ENCODE peak calls at places on chromosomes 16 and 17, in eight cellular contexts. W, X, V, Y, G, I, C and J are unnamed samples.

GRCh38 chr17:65750678-65751077 is 189.2 kb upstream of the AXIN2 start:
- DNase-seq in W (no peak), X (peak; percentile 96), V (no peak), Y (peak; percentile 41), G (peak; percentile 95), I (peak; percentile 51), C (peak; percentile 50), J (peak; percentile 73)

GRCh38 chr17:77453613-77454559 is 313.1 kb downstream of the SEC14L1 start:
- DNase-seq in W (no peak), X (no peak), V (peak; percentile 80), Y (peak; percentile 70), G (no peak), I (no peak), C (no peak), J (no peak)

GRCh38 chr16:72848759-72849664 is 198.9 kb downstream of the ZFHX3 start:
- DNase-seq in W (peak; percentile 19), X (peak; percentile 93), V (peak; percentile 95), Y (no peak), G (peak; percentile 88), I (peak; percentile 43), C (peak; percentile 62), J (peak; percentile 71)

GRCh38 chr17:13597723-13598347 is 3.9 kb downstream of the HS3ST3A1 start:
- DNase-seq in W (peak; percentile 2), X (peak; percentile 65), V (no peak), Y (peak; percentile 10), G (peak; percentile 66), I (no peak), C (no peak), J (no peak)

GRCh38 chr16:73214825-73215481 is 167.0 kb upstream of the ZFHX3 start:
- DNase-seq in W (no peak), X (peak; percentile 100), V (no peak), Y (no peak), G (peak; percentile 52), I (no peak), C (peak; percentile 98), J (peak; percentile 99)

GRCh38 chr16:81625544-81626152 is 153.4 kb upstream of the PLCG2 start:
- DNase-seq in W (no peak), X (peak; percentile 56), V (peak; percentile 78), Y (no peak), G (peak; percentile 83), I (no peak), C (no peak), J (no peak)

GRCh38 chr16:2692948-2693651 is 10.8 kb downstream of the KCTD5 start:
- DNase-seq in W (peak; percentile 46), X (no peak), V (no peak), Y (no peak), G (no peak), I (no peak), C (no peak), J (no peak)

GRCh38 chr17:6496636-6497441 is 52.6 kb downstream of the PIMREG start:
- DNase-seq in W (no peak), X (no peak), V (peak; percentile 35), Y (no peak), G (no peak), I (no peak), C (no peak), J (no peak)

GRCh38 chr17:76382803-76383644 is 1.4 kb upstream of the SPHK1 start:
- DNase-seq in W (no peak), X (peak; percentile 72), V (no peak), Y (peak; percentile 69), G (peak; percentile 92), I (no peak), C (no peak), J (no peak)

GRCh38 chr16:73268311-73268997 is 220.5 kb upstream of the ZFHX3 start:
- DNase-seq in W (no peak), X (peak; percentile 3), V (no peak), Y (no peak), G (peak; percentile 13), I (no peak), C (no peak), J (no peak)

GRCh38 chr17:48194097-48194550 is 86.6 kb downstream of the SNX11 start:
- DNase-seq in W (no peak), X (peak; percentile 23), V (no peak), Y (no peak), G (peak; percentile 96), I (peak; percentile 16), C (no peak), J (peak; percentile 37)

GRCh38 chr17:45262516-45263476 is 902 bp upstream of the SPATA32 start:
- DNase-seq in W (no peak), X (peak; percentile 39), V (no peak), Y (no peak), G (no peak), I (no peak), C (no peak), J (no peak)